ENCODE peak calls at places on chromosomes 1 and 21, in nine cellular contexts. Q, R, K, W, H, O, F, Z and G are unnamed samples. For H3K4me1, the result is how much of the 10 kb centered on the place peaks cover.

GRCh38 chr1:26014179-26014578 is 7.4 kb upstream of the EXTL1 start:
- DNase-seq in F (no peak), Z (no peak), O (no peak), Q (no peak), H (no peak), W (no peak), K (no peak), R (no peak), G (no peak)

GRCh38 chr21:45421071-45421845 is 16.3 kb downstream of the COL18A1 start:
- DNase-seq in F (peak), O (no peak), H (no peak), R (no peak), Q (no peak), K (no peak), W (peak), Z (peak), G (peak)

GRCh38 chr21:42524341-42525227 is 10.9 kb downstream of the SLC37A1 start:
- DNase-seq in R (peak), F (peak), O (peak), Z (peak), Q (peak), H (peak), W (peak), K (no peak), G (no peak)

GRCh38 chr1:203040518-203041275 is 14.4 kb downstream of the PPFIA4 start:
- DNase-seq in H (no peak), F (no peak), Q (no peak), Z (no peak), W (no peak), O (no peak), R (no peak), K (no peak), G (no peak)

GRCh38 chr1:49622877-49623276 is 400.9 kb downstream of the AGBL4 start:
- DNase-seq in K (no peak), Z (no peak), O (no peak), H (no peak), F (no peak), Q (no peak), W (no peak), R (no peak), G (no peak)

GRCh38 chr1:51661081-51661518 is 44.2 kb downstream of the OSBPL9 start:
- DNase-seq in K (no peak), H (peak), W (no peak), Z (no peak), F (no peak), R (peak), Q (no peak), O (peak), G (no peak)

GRCh38 chr1:60983701-60984065 is 98.7 kb upstream of the NFIA start:
- DNase-seq in R (no peak), Z (no peak), Q (no peak), K (no peak), W (no peak), O (no peak), H (no peak), F (no peak), G (no peak)

GRCh38 chr1:86150553-86151055 is 6.0 kb downstream of the COL24A1 start:
- DNase-seq in F (no peak), O (peak), Q (no peak), W (no peak), H (peak), K (no peak), R (peak), Z (no peak), G (no peak)

GRCh38 chr1:38183094-38183493 is 136.5 kb upstream of the POU3F1 start:
- DNase-seq in K (no peak), Z (no peak), F (no peak), Q (no peak), R (no peak), W (no peak), H (no peak), O (peak), G (no peak)

GRCh38 chr1:230681599-230681998 is 32.3 kb downstream of the AGT start:
- DNase-seq in F (no peak), Q (no peak), R (peak), K (no peak), O (peak), Z (peak), H (peak), W (no peak), G (no peak)

GRCh38 chr1:208093754-208094719 is 150.1 kb downstream of the PLXNA2 start:
- DNase-seq in F (peak), O (peak), R (peak), Z (peak), H (peak), K (no peak), W (peak), Q (peak), G (peak)

GRCh38 chr1:246647113-246647512 is 77.1 kb upstream of the SCCPDH start:
- DNase-seq in R (peak), H (peak), Z (peak), K (no peak), F (peak), W (no peak), O (peak), Q (no peak), G (no peak)

GRCh38 chr21:44838038-44838895 is 20.4 kb upstream of the SUMO3 start:
- DNase-seq in W (no peak), R (no peak), F (no peak), H (no peak), O (no peak), Q (no peak), K (no peak), Z (peak), G (no peak)

GRCh38 chr1:202479630-202480029 is 131.1 kb downstream of the PPP1R12B start:
- DNase-seq in K (no peak), Z (no peak), Q (no peak), F (no peak), R (no peak), H (no peak), O (no peak), W (no peak), G (no peak)

GRCh38 chr1:182507685-182508084 is 57.7 kb downstream of the RGSL1 start:
- DNase-seq in R (no peak), H (no peak), Q (no peak), K (no peak), W (peak), Z (no peak), F (no peak), O (no peak), G (no peak)

GRCh38 chr21:42847051-42847707 is 32.2 kb downstream of the WDR4 start:
- DNase-seq in F (peak), K (no peak), W (no peak), O (no peak), Q (no peak), Z (peak), H (no peak), R (no peak), G (peak)

GRCh38 chr1:230531103-230531502 is 105.0 kb upstream of the PGBD5 start:
- DNase-seq in R (no peak), W (no peak), K (no peak), H (no peak), O (no peak), F (no peak), Z (no peak), Q (no peak), G (no peak)

GRCh38 chr1:29912413-29912812 is 676.1 kb downstream of the PTPRU start:
- DNase-seq in R (peak), K (no peak), Q (no peak), H (peak), Z (no peak), W (no peak), O (peak), F (no peak), G (no peak)

DNA sequence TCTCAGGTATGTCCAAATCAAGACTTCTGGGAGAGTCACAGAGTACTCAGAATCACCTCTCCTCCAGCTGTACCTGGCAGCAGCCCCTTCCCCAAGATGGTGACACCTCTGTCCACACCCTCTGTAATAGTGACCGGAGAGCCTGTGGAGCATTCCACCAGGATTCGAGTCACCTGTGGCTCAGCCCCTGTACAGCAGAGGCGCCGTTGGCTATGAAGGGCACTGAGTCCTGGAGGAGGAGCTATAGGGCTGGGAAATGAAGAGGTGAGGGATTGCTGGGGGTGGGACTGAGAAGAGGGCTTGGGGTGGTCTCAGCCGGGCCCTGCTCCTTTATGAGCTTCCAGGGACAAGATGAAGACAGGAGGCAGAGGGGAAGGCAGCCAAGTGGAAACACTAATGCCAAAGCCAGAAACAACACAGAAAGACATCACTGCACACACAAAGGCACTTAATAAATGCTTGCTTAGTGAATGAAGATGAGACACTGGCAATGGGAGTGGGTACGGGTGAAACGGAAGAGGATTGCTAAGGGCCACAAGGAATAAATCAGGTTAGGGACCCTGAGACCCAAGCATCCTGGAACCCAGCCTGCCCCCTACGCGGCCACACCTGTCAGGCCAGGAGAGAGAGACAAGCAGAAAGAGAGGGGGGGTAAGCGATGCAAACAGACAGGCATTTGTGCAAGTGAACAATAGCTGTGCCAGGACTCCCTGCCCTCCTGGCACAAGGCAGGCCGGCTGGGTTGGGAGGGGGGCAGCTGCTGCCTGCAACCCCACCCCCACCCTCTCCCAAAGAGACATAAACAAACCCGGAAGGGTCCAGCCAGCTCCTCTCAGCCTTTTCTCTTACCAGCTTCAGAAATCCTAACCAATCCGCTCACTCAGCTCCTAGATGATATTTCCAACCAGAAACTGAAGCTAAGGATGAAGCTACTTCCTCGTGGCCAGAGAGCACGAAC is 3.9 kb downstream of the ARHGEF2 start:
- DNase-seq in R (no peak), W (no peak), O (no peak), F (no peak), H (no peak), Q (no peak), Z (no peak), K (no peak), G (no peak)
- H3K4me1 ChIP-seq in R (under half), W (under half), O (under half), F (half or more), H (under half), Q (half or more), Z (half or more), K (half or more), G (under half)

GRCh38 chr1:109188776-109189175 is 24.9 kb upstream of the SARS1 start:
- DNase-seq in W (no peak), F (no peak), O (no peak), R (no peak), Q (no peak), H (peak), Z (no peak), K (no peak), G (no peak)

GRCh38 chr1:109191377-109191776 is 22.3 kb upstream of the SARS1 start:
- DNase-seq in Z (no peak), R (no peak), W (no peak), Q (no peak), H (peak), O (no peak), K (no peak), F (no peak), G (no peak)

GRCh38 chr1:109192433-109192832 is 21.3 kb upstream of the SARS1 start:
- DNase-seq in H (no peak), Z (no peak), F (no peak), K (no peak), O (peak), R (no peak), W (no peak), Q (no peak), G (no peak)

GRCh38 chr1:109188200-109188599 is 25.5 kb upstream of the SARS1 start:
- DNase-seq in O (no peak), K (no peak), F (no peak), H (no peak), R (no peak), Z (no peak), W (no peak), Q (no peak), G (no peak)

GRCh38 chr1:109190189-109190588 is 23.5 kb upstream of the SARS1 start:
- DNase-seq in H (no peak), W (no peak), K (no peak), R (no peak), F (no peak), Z (no peak), O (no peak), Q (no peak), G (no peak)
- H3K4me1 ChIP-seq in H (under half), W (under half), K (under half), R (under half), F (under half), Z (under half), O (under half), Q (under half), G (under half)

GRCh38 chr1:21331752-21332480 is 41.7 kb upstream of the ECE1 start:
- DNase-seq in R (no peak), O (no peak), F (no peak), W (no peak), Z (no peak), Q (no peak), K (no peak), H (no peak), G (no peak)

GRCh38 chr1:21335088-21335678 is 44.9 kb upstream of the ECE1 start:
- DNase-seq in O (no peak), K (no peak), F (no peak), H (no peak), R (no peak), W (no peak), Q (no peak), Z (no peak), G (peak)

GRCh38 chr1:21334214-21335087 is 44.2 kb upstream of the ECE1 start:
- DNase-seq in R (peak), K (no peak), O (peak), Q (peak), F (peak), Z (peak), H (peak), W (peak), G (peak)

GRCh38 chr1:21332691-21333449 is 42.6 kb upstream of the ECE1 start:
- DNase-seq in O (no peak), F (no peak), K (no peak), R (no peak), H (no peak), Z (no peak), W (no peak), Q (no peak), G (no peak)

GRCh38 chr1:21333824-21334213 is 43.6 kb upstream of the ECE1 start:
- DNase-seq in R (no peak), O (no peak), H (no peak), F (no peak), Z (no peak), W (no peak), Q (no peak), K (no peak), G (no peak)
- H3K4me1 ChIP-seq in R (under half), O (under half), H (under half), F (half or more), Z (half or more), W (under half), Q (half or more), K (half or more), G (half or more)

GRCh38 chr1:39637301-39637700 is 2.1 kb downstream of the HEYL start:
- DNase-seq in F (no peak), K (no peak), R (no peak), Q (no peak), H (no peak), Z (no peak), W (no peak), O (no peak), G (no peak)
- H3K4me1 ChIP-seq in F (half or more), K (under half), R (under half), Q (under half), H (under half), Z (under half), W (under half), O (under half), G (under half)